ENCODE peak calls at places on chromosomes 13 and 19, in seven cellular contexts. One of them, this sample, is unnamed.
A peak's percentile ranks its signal among the peaks of the same experiment; 100 is the strongest.

GRCh38 chr19:14361824-14362223 is 19.4 kb upstream of the ADGRE5 start:
- DNase-seq in H9: peak; percentile 83
- DNase-seq in IMR-90: no peak
- DNase-seq in H1: peak; percentile 49
- DNase-seq in neuronal stem cell: no peak
- DNase-seq in mesenchymal stem cell: no peak
- DNase-seq in trophoblast cell: no peak
- DNase-seq in this sample: peak; percentile 89

GRCh38 chr13:42894765-42895181 is 97.3 kb downstream of the EPSTI1 start:
- DNase-seq in H9: no peak
- DNase-seq in IMR-90: peak; percentile 36
- DNase-seq in H1: no peak
- DNase-seq in neuronal stem cell: no peak
- DNase-seq in mesenchymal stem cell: no peak
- DNase-seq in trophoblast cell: no peak
- DNase-seq in this sample: no peak

GRCh38 chr13:22980936-22981335 is 199.8 kb upstream of the SGCG start:
- DNase-seq in H9: no peak
- DNase-seq in IMR-90: no peak
- DNase-seq in H1: no peak
- DNase-seq in neuronal stem cell: no peak
- DNase-seq in mesenchymal stem cell: no peak
- DNase-seq in trophoblast cell: no peak
- DNase-seq in this sample: no peak

GRCh38 chr13:99257291-99257690 is 888 bp downstream of the GPR18 start:
- DNase-seq in H9: no peak
- DNase-seq in IMR-90: no peak
- DNase-seq in H1: no peak
- DNase-seq in neuronal stem cell: no peak
- DNase-seq in mesenchymal stem cell: no peak
- DNase-seq in trophoblast cell: no peak
- DNase-seq in this sample: no peak

GRCh38 chr19:14023404-14024235 is 4.3 kb upstream of the RLN3 start:
- DNase-seq in H9: peak; percentile 85
- DNase-seq in IMR-90: peak; percentile 44
- DNase-seq in H1: peak; percentile 62
- DNase-seq in neuronal stem cell: no peak
- DNase-seq in mesenchymal stem cell: peak; percentile 73
- DNase-seq in trophoblast cell: no peak
- DNase-seq in this sample: peak; percentile 92

GRCh38 chr19:13091400-13092161 is 11.1 kb downstream of the LYL1 start:
- DNase-seq in H9: peak; percentile 59
- DNase-seq in IMR-90: peak; percentile 75
- DNase-seq in H1: no peak
- DNase-seq in neuronal stem cell: no peak
- DNase-seq in mesenchymal stem cell: peak; percentile 79
- DNase-seq in trophoblast cell: no peak
- DNase-seq in this sample: peak; percentile 72

GRCh38 chr19:4473708-4474503 is 1.8 kb downstream of the HDGFL2 start:
- DNase-seq in H9: no peak
- DNase-seq in IMR-90: no peak
- DNase-seq in H1: no peak
- DNase-seq in neuronal stem cell: no peak
- DNase-seq in mesenchymal stem cell: no peak
- DNase-seq in trophoblast cell: no peak
- DNase-seq in this sample: peak; percentile 58

GRCh38 chr19:45406165-45406956 is at the start of gene POLR1G:
- DNase-seq in H9: peak; percentile 85
- DNase-seq in IMR-90: peak; percentile 75
- DNase-seq in H1: no peak
- DNase-seq in neuronal stem cell: peak; percentile 82
- DNase-seq in mesenchymal stem cell: peak; percentile 92
- DNase-seq in trophoblast cell: peak; percentile 73
- DNase-seq in this sample: peak; percentile 95

GRCh38 chr13:28067526-28067925 is 32.9 kb downstream of the FLT3 start:
- DNase-seq in H9: no peak
- DNase-seq in IMR-90: no peak
- DNase-seq in H1: no peak
- DNase-seq in neuronal stem cell: no peak
- DNase-seq in mesenchymal stem cell: no peak
- DNase-seq in trophoblast cell: no peak
- DNase-seq in this sample: no peak

GRCh38 chr13:97407540-97407939 is 26.4 kb upstream of the RAP2A start:
- DNase-seq in H9: no peak
- DNase-seq in IMR-90: no peak
- DNase-seq in H1: no peak
- DNase-seq in neuronal stem cell: no peak
- DNase-seq in mesenchymal stem cell: no peak
- DNase-seq in trophoblast cell: no peak
- DNase-seq in this sample: no peak

GRCh38 chr13:30234763-30235162 is 72.6 kb downstream of the KATNAL1 start:
- DNase-seq in H9: no peak
- DNase-seq in IMR-90: no peak
- DNase-seq in H1: no peak
- DNase-seq in neuronal stem cell: no peak
- DNase-seq in mesenchymal stem cell: peak; percentile 9
- DNase-seq in trophoblast cell: no peak
- DNase-seq in this sample: no peak

GRCh38 chr19:10201176-10201575 is 6.4 kb upstream of the DNMT1 start:
- DNase-seq in H9: no peak
- DNase-seq in IMR-90: no peak
- DNase-seq in H1: no peak
- DNase-seq in neuronal stem cell: no peak
- DNase-seq in mesenchymal stem cell: no peak
- DNase-seq in trophoblast cell: peak; percentile 85
- DNase-seq in this sample: no peak

GRCh38 chr19:43300876-43301765 is 31.8 kb upstream of the PSG9 start:
- DNase-seq in H9: no peak
- DNase-seq in IMR-90: no peak
- DNase-seq in H1: no peak
- DNase-seq in neuronal stem cell: no peak
- DNase-seq in mesenchymal stem cell: no peak
- DNase-seq in trophoblast cell: no peak
- DNase-seq in this sample: no peak

GRCh38 chr19:56905616-56906015 is 65.1 kb upstream of the PEG3 start:
- DNase-seq in H9: no peak
- DNase-seq in IMR-90: no peak
- DNase-seq in H1: no peak
- DNase-seq in neuronal stem cell: no peak
- DNase-seq in mesenchymal stem cell: no peak
- DNase-seq in trophoblast cell: no peak
- DNase-seq in this sample: no peak

GRCh38 chr19:44808463-44809371 is at the start of gene BCAM:
- DNase-seq in H9: peak; percentile 81
- DNase-seq in IMR-90: peak; percentile 54
- DNase-seq in H1: no peak
- DNase-seq in neuronal stem cell: peak; percentile 76
- DNase-seq in mesenchymal stem cell: peak; percentile 73
- DNase-seq in trophoblast cell: no peak
- DNase-seq in this sample: peak; percentile 56

GRCh38 chr13:98524793-98525192 is 52.1 kb downstream of the STK24 start:
- DNase-seq in H9: no peak
- DNase-seq in IMR-90: no peak
- DNase-seq in H1: no peak
- DNase-seq in neuronal stem cell: no peak
- DNase-seq in mesenchymal stem cell: no peak
- DNase-seq in trophoblast cell: no peak
- DNase-seq in this sample: no peak

GRCh38 chr19:7633619-7634018 is at the start of gene PCP2:
- DNase-seq in H9: no peak
- DNase-seq in IMR-90: no peak
- DNase-seq in H1: no peak
- DNase-seq in neuronal stem cell: no peak
- DNase-seq in mesenchymal stem cell: no peak
- DNase-seq in trophoblast cell: no peak
- DNase-seq in this sample: no peak

GRCh38 chr19:7871280-7871529 is 3.0 kb downstream of the PRR36 start:
- DNase-seq in H9: no peak
- DNase-seq in IMR-90: no peak
- DNase-seq in H1: no peak
- DNase-seq in neuronal stem cell: no peak
- DNase-seq in mesenchymal stem cell: no peak
- DNase-seq in trophoblast cell: no peak
- DNase-seq in this sample: peak; percentile 92

GRCh38 chr13:110593430-110594130 is 21.8 kb upstream of the NAXD start:
- DNase-seq in H9: no peak
- DNase-seq in IMR-90: peak; percentile 57
- DNase-seq in H1: no peak
- DNase-seq in neuronal stem cell: no peak
- DNase-seq in mesenchymal stem cell: peak; percentile 73
- DNase-seq in trophoblast cell: no peak
- DNase-seq in this sample: peak; percentile 80

GRCh38 chr19:35643255-35644205 is 2.0 kb downstream of the ETV2 start:
- DNase-seq in H9: peak; percentile 94
- DNase-seq in IMR-90: peak; percentile 60
- DNase-seq in H1: no peak
- DNase-seq in neuronal stem cell: peak; percentile 87
- DNase-seq in mesenchymal stem cell: peak; percentile 88
- DNase-seq in trophoblast cell: peak; percentile 84
- DNase-seq in this sample: peak; percentile 95

GRCh38 chr13:45356966-45357689 is 16.1 kb upstream of the TPT1 start:
- DNase-seq in H9: no peak
- DNase-seq in IMR-90: no peak
- DNase-seq in H1: no peak
- DNase-seq in neuronal stem cell: no peak
- DNase-seq in mesenchymal stem cell: no peak
- DNase-seq in trophoblast cell: no peak
- DNase-seq in this sample: no peak

GRCh38 chr19:58575183-58576041 is 2.3 kb upstream of the MZF1 start:
- DNase-seq in H9: peak; percentile 91
- DNase-seq in IMR-90: peak; percentile 85
- DNase-seq in H1: no peak
- DNase-seq in neuronal stem cell: peak; percentile 91
- DNase-seq in mesenchymal stem cell: peak; percentile 97
- DNase-seq in trophoblast cell: peak; percentile 92
- DNase-seq in this sample: peak; percentile 97

GRCh38 chr13:110307697-110308376 is 753 bp downstream of the COL4A2 start:
- DNase-seq in H9: peak; percentile 49
- DNase-seq in IMR-90: peak; percentile 59
- DNase-seq in H1: no peak
- DNase-seq in neuronal stem cell: peak; percentile 41
- DNase-seq in mesenchymal stem cell: peak; percentile 53
- DNase-seq in trophoblast cell: peak; percentile 72
- DNase-seq in this sample: peak; percentile 37

GRCh38 chr19:14333101-14333871 is 48.0 kb upstream of the ADGRE5 start:
- DNase-seq in H9: peak; percentile 60
- DNase-seq in IMR-90: no peak
- DNase-seq in H1: no peak
- DNase-seq in neuronal stem cell: no peak
- DNase-seq in mesenchymal stem cell: no peak
- DNase-seq in trophoblast cell: peak; percentile 30
- DNase-seq in this sample: peak; percentile 66

GRCh38 chr19:46828484-46828883 is 22.2 kb downstream of the AP2S1 start:
- DNase-seq in H9: no peak
- DNase-seq in IMR-90: peak; percentile 75
- DNase-seq in H1: no peak
- DNase-seq in neuronal stem cell: no peak
- DNase-seq in mesenchymal stem cell: peak; percentile 84
- DNase-seq in trophoblast cell: peak; percentile 42
- DNase-seq in this sample: no peak

GRCh38 chr19:49475995-49476880 is 2.2 kb downstream of the FLT3LG start:
- DNase-seq in H9: peak; percentile 96
- DNase-seq in IMR-90: no peak
- DNase-seq in H1: no peak
- DNase-seq in neuronal stem cell: peak; percentile 58
- DNase-seq in mesenchymal stem cell: peak; percentile 69
- DNase-seq in trophoblast cell: peak; percentile 44
- DNase-seq in this sample: peak; percentile 93

GRCh38 chr19:43765109-43765876 is 10.5 kb upstream of the SMG9 start:
- DNase-seq in H9: peak; percentile 60
- DNase-seq in IMR-90: peak; percentile 97
- DNase-seq in H1: no peak
- DNase-seq in neuronal stem cell: no peak
- DNase-seq in mesenchymal stem cell: peak; percentile 98
- DNase-seq in trophoblast cell: peak; percentile 95
- DNase-seq in this sample: peak; percentile 89

GRCh38 chr13:45258339-45258685 is 57.5 kb upstream of the KCTD4 start:
- DNase-seq in H9: no peak
- DNase-seq in IMR-90: no peak
- DNase-seq in H1: no peak
- DNase-seq in neuronal stem cell: no peak
- DNase-seq in mesenchymal stem cell: no peak
- DNase-seq in trophoblast cell: no peak
- DNase-seq in this sample: peak; percentile 18

GRCh38 chr19:16897572-16898056 is 8.8 kb downstream of the F2RL3 start:
- DNase-seq in H9: no peak
- DNase-seq in IMR-90: no peak
- DNase-seq in H1: no peak
- DNase-seq in neuronal stem cell: no peak
- DNase-seq in mesenchymal stem cell: peak; percentile 68
- DNase-seq in trophoblast cell: peak; percentile 28
- DNase-seq in this sample: no peak
- H3K23ac ChIP-seq in H9: no peak overlapping the region
- H3K23ac ChIP-seq in IMR-90: no peak overlapping the region
- H3K23ac ChIP-seq in H1: no peak overlapping the region
- H3K23ac ChIP-seq in neuronal stem cell: peak overlapping the region; percentile 89
- H3K23ac ChIP-seq in mesenchymal stem cell: no peak overlapping the region
- H3K23ac ChIP-seq in trophoblast cell: no peak overlapping the region
- H3K23ac ChIP-seq in this sample: no peak overlapping the region

GRCh38 chr19:39009001-39009400 is 23.3 kb downstream of the FBXO27 start:
- DNase-seq in H9: no peak
- DNase-seq in IMR-90: no peak
- DNase-seq in H1: no peak
- DNase-seq in neuronal stem cell: no peak
- DNase-seq in mesenchymal stem cell: no peak
- DNase-seq in trophoblast cell: no peak
- DNase-seq in this sample: no peak
- H3K23ac ChIP-seq in H9: no peak overlapping the region
- H3K23ac ChIP-seq in IMR-90: no peak overlapping the region
- H3K23ac ChIP-seq in H1: no peak overlapping the region
- H3K23ac ChIP-seq in neuronal stem cell: no peak overlapping the region
- H3K23ac ChIP-seq in mesenchymal stem cell: no peak overlapping the region
- H3K23ac ChIP-seq in trophoblast cell: no peak overlapping the region
- H3K23ac ChIP-seq in this sample: no peak overlapping the region

GRCh38 chr13:32212420-32212819 is 102.7 kb downstream of the ZAR1L start:
- DNase-seq in H9: no peak
- DNase-seq in IMR-90: peak; percentile 91
- DNase-seq in H1: no peak
- DNase-seq in neuronal stem cell: no peak
- DNase-seq in mesenchymal stem cell: peak; percentile 77
- DNase-seq in trophoblast cell: no peak
- DNase-seq in this sample: no peak
- H3K23ac ChIP-seq in H9: no peak overlapping the region
- H3K23ac ChIP-seq in IMR-90: peak overlapping the region; percentile 87
- H3K23ac ChIP-seq in H1: no peak overlapping the region
- H3K23ac ChIP-seq in neuronal stem cell: no peak overlapping the region
- H3K23ac ChIP-seq in mesenchymal stem cell: no peak overlapping the region
- H3K23ac ChIP-seq in trophoblast cell: no peak overlapping the region
- H3K23ac ChIP-seq in this sample: no peak overlapping the region

DNA sequence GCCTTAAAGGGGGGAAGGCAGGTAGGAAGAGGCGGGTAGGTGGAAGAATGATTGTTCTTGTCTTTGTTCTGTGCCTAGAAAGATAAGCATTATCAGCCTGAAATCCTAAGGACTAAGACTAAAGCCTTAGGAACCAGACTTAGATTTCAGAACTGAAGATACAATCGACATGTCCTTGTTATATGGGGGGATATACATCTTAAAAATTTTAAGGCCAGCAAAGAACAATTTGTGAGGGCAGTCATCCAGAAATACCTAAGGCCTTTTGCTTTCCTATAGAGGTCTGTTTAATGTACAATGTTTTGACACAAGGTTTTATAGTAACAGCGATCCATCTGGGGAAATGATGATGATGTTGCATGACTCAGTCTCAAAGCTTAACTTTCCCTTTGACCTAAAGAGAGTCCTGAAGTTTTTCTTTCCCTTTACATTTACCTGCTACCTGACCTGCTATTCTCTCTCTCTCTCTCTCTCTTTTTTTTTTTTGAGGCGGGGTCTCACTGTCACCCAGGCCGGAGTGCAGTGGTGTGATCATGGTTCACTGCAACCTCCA is 20.2 kb upstream of the CEACAM6 start:
- DNase-seq in H9: no peak
- DNase-seq in IMR-90: no peak
- DNase-seq in H1: no peak
- DNase-seq in neuronal stem cell: no peak
- DNase-seq in mesenchymal stem cell: no peak
- DNase-seq in trophoblast cell: no peak
- DNase-seq in this sample: no peak
- H3K23ac ChIP-seq in H9: no peak overlapping the region
- H3K23ac ChIP-seq in IMR-90: no peak overlapping the region
- H3K23ac ChIP-seq in H1: no peak overlapping the region
- H3K23ac ChIP-seq in neuronal stem cell: no peak overlapping the region
- H3K23ac ChIP-seq in mesenchymal stem cell: no peak overlapping the region
- H3K23ac ChIP-seq in trophoblast cell: no peak overlapping the region
- H3K23ac ChIP-seq in this sample: no peak overlapping the region